ENCODE peak calls at places on chromosomes 3 and 15, in four cellular contexts. F is HepG2, H is WTC11, A is K562. X is an unnamed sample.

GRCh38 chr3:86990734-86991481 is at the start of gene VGLL3:
- DNase-seq in F (no peak), A (no peak), H (peak), X (no peak)

GRCh38 chr3:42275217-42275616 is 9.2 kb upstream of the CCK start:
- DNase-seq in F (no peak), A (no peak), H (no peak), X (no peak)

GRCh38 chr15:37076543-37076942 is 23.8 kb downstream of the MEIS2 start:
- DNase-seq in F (no peak), A (no peak), H (no peak), X (no peak)

GRCh38 chr3:42507751-42508335 is 5.4 kb downstream of the VIPR1 start:
- DNase-seq in H (peak), A (no peak), F (no peak), X (no peak)

GRCh38 chr3:119769394-119770149 is 12.3 kb upstream of the NR1I2 start:
- DNase-seq in A (no peak), H (no peak), F (no peak), X (no peak)

GRCh38 chr15:29018406-29018805 is 132.6 kb downstream of the APBA2 start:
- DNase-seq in H (peak), F (no peak), A (no peak), X (no peak)

GRCh38 chr3:192571197-192571791 is 156.0 kb downstream of the FGF12 start:
- DNase-seq in A (peak), F (no peak), H (no peak), X (no peak)

GRCh38 chr3:120855665-120856437 is 52.2 kb upstream of the STXBP5L start:
- DNase-seq in F (no peak), A (no peak), H (no peak), X (no peak)

GRCh38 chr3:110656394-110656793 is 415.2 kb upstream of the NECTIN3 start:
- DNase-seq in F (no peak), A (no peak), H (no peak), X (no peak)

GRCh38 chr3:140424726-140425125 is 253.1 kb upstream of the TRIM42 start:
- DNase-seq in H (no peak), A (no peak), F (no peak), X (no peak)

GRCh38 chr3:141878812-141879211 is 2.4 kb downstream of the ATP1B3 start:
- DNase-seq in H (no peak), F (no peak), A (no peak), X (no peak)

GRCh38 chr3:172034786-172035685 is 4.3 kb upstream of the FNDC3B start:
- DNase-seq in A (peak), F (no peak), H (peak), X (no peak)

GRCh38 chr3:72549819-72550581 is 298.2 kb downstream of the SHQ1 start:
- DNase-seq in A (peak), H (no peak), F (no peak), X (no peak)

GRCh38 chr3:136862611-136862951 is 573 bp downstream of the NCK1 start:
- DNase-seq in F (peak), A (peak), H (peak), X (no peak)

GRCh38 chr3:177875786-177876476 is 660.3 kb upstream of the KCNMB2 start:
- DNase-seq in A (no peak), H (no peak), F (no peak), X (no peak)

GRCh38 chr3:165641569-165642310 is 195.5 kb downstream of the BCHE start:
- DNase-seq in F (no peak), A (no peak), H (no peak), X (no peak)

GRCh38 chr3:188236241-188236640 is 82.3 kb downstream of the LPP start:
- DNase-seq in F (no peak), A (no peak), H (no peak), X (no peak)

GRCh38 chr3:153901991-153902390 is 219.2 kb upstream of the ARHGEF26 start:
- DNase-seq in F (no peak), H (no peak), A (no peak), X (no peak)

GRCh38 chr3:48573973-48574585 is 10.5 kb upstream of the UCN2 start:
- DNase-seq in H (no peak), A (no peak), F (no peak), X (no peak)

GRCh38 chr15:87144775-87145174 is 1065.1 kb downstream of the AGBL1 start:
- DNase-seq in H (no peak), F (no peak), A (no peak), X (no peak)

GRCh38 chr3:11072631-11073030 is 80.1 kb downstream of the SLC6A1 start:
- DNase-seq in F (no peak), H (no peak), A (no peak), X (no peak)

GRCh38 chr3:155664922-155665695 is 79.8 kb downstream of the PLCH1 start:
- DNase-seq in A (peak), H (no peak), F (peak), X (no peak)

GRCh38 chr3:74267583-74268184 is 346.8 kb downstream of the CNTN3 start:
- DNase-seq in H (peak), A (peak), F (peak), X (no peak)

GRCh38 chr3:142844339-142844977 is 44.4 kb downstream of the PCOLCE2 start:
- DNase-seq in A (peak), F (peak), H (no peak), X (no peak)

GRCh38 chr15:81293728-81294500 is 30.0 kb downstream of the STARD5 start:
- DNase-seq in F (no peak), H (no peak), A (no peak), X (peak)

GRCh38 chr15:29670945-29671307 is 151.3 kb downstream of the TJP1 start:
- DNase-seq in H (no peak), A (no peak), F (peak), X (no peak)

GRCh38 chr15:63044645-63045437 is 2.3 kb downstream of the TPM1 start:
- DNase-seq in H (no peak), F (no peak), A (no peak), X (no peak)

GRCh38 chr3:29099296-29099695 is 181.6 kb upstream of the RBMS3 start:
- DNase-seq in F (no peak), A (no peak), H (no peak), X (no peak)

GRCh38 chr3:10470666-10471336 is 34.6 kb downstream of the ATP2B2 start:
- DNase-seq in F (peak), H (peak), A (peak), X (no peak)

GRCh38 chr15:48913141-48913540 is 35.2 kb downstream of the EID1 start:
- DNase-seq in F (no peak), A (peak), H (no peak), X (no peak)

DNA sequence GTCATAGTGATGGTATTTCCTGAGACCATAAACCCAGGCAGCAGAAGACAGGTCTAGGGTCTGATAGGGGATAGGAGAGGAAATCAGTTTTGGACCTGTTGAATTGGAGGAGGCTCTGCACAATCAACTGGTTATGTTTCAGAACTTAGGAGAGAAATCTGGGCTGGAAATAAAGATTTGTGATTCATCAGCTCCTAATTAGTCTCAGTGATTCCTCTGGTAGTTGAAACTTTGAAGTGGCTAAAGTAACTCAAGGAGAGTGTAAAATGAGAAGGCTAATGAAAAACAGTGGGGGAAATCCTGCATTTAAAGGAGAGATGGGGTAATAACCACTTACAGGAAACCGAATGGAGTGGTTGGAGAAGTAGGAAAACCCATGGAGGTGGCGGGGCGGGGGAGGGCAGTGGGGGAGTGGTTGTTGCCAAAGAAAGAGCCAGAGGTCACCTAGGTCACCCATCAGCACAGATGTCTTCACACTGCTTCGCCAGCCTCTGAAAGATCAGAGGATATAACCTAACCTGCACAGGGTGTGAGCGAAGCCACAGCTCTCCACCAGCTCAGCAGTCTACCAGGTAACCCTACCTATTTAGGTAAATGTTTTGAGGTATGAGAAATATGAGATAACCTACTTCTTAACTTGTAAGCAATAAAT is 32.6 kb downstream of the MAP2K5 start:
- DNase-seq in F (no peak), H (peak), A (peak), X (no peak)
- TF ChIP-seq CBFB in F (no peak), H (no peak), A (no peak), X (no peak)

GRCh38 chr3:127161236-127161635 is 31.7 kb upstream of the PRR23E start:
- DNase-seq in A (no peak), H (no peak), F (no peak), X (no peak)
- TF ChIP-seq MAX in A (no peak), H (no peak), F (no peak), X (no peak)

DNA sequence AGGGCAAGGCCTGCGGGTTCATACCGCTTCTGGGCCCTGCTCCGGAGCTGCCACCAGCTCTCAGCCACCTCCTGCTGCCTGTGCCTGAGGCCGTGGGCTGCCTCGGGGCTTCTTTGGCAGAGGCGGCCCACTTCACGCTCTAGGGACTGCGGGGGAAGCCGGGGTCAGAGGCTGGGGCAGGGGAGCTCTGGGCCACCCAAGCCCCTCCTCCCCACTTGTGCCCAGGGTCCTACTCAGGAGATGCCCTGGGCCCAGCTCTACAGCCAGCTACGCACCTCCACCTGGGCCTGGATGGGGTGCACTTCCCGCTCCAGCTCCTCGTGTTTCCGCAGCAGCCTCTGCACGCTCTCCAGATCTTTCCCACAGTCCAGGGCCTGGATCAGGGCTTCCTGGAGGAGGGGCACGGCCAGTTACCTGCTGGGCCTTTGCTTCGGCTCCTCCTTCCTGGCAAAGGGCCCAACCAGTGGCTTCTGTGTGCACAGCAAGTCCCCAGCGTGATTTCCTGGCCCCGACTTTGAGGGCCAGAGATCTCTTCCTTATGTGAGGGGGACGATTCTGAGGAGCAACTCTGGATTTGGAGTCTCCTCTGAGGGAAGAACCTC is 24.0 kb downstream of the PLA2G4B start:
- DNase-seq in H (peak), A (no peak), F (peak), X (no peak)
- TF ChIP-seq CBFB in H (no peak), A (no peak), F (no peak), X (no peak)

GRCh38 chr3:151198849-151199248 is 4.2 kb downstream of the GPR171 start:
- DNase-seq in H (no peak), F (no peak), A (no peak), X (no peak)

GRCh38 chr3:151201046-151201730 is 1.8 kb downstream of the GPR171 start:
- DNase-seq in F (no peak), H (no peak), A (no peak), X (no peak)

GRCh38 chr3:151199569-151200438 is 3.2 kb downstream of the GPR171 start:
- DNase-seq in A (no peak), F (no peak), H (no peak), X (no peak)

GRCh38 chr3:151197981-151198767 is 4.8 kb downstream of the GPR171 start:
- DNase-seq in F (peak), A (no peak), H (no peak), X (no peak)

DNA sequence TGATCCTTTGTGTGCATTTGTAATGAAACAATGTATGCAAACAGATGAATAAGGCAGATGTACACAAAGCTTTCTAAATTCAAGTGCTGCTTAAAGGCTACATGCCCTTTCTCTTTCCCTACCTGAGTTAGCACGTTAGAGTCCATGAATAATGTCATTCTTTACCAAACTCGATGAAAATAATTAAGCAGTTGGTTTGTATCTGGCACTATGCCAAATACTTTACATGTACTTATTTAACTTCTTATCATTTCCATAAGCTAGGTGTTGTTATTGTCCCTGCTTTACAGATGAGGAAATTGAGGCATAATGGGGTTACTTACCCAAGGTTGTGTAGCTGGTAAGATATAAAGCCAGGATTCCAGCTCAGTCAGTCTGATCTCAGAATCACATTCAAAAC is 2.4 kb downstream of the GPR171 start:
- DNase-seq in A (no peak), F (no peak), H (no peak), X (no peak)
- TF ChIP-seq MAX in A (no peak), F (no peak), H (no peak), X (no peak)

GRCh38 chr3:129938140-129938930 is 36.2 kb upstream of the TRH start:
- DNase-seq in A (no peak), H (no peak), F (no peak), X (no peak)

GRCh38 chr3:129934234-129935123 is 40.0 kb upstream of the TRH start:
- DNase-seq in F (peak), H (peak), A (peak), X (no peak)

GRCh38 chr3:129933471-129933870 is 40.0 kb upstream of the TMCC1 start:
- DNase-seq in A (no peak), H (no peak), F (no peak), X (no peak)

GRCh38 chr3:129937717-129938116 is 36.8 kb upstream of the TRH start:
- DNase-seq in A (no peak), H (peak), F (peak), X (no peak)

DNA sequence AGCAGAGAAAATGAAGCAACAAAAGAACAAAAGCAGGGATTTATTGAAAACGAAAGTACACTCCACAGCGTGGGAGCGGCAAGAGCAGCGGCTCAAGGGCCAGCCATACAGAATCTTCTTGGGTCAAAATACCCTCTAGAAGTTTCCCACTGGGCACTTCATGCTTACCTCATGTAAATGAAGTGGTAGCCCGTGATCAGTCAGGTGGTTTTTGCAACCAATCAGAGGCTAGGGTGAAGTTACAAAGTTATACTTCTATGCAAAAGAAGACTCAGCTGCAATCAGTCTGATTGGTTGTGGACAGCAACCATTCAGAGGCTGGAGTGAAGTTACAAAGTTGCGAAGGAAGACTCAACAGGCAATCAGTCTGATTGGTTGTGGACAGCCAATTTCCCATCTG is 37.8 kb upstream of the TRH start:
- DNase-seq in H (no peak), F (peak), A (peak), X (no peak)
- TF ChIP-seq CBFB in H (no peak), F (no peak), A (no peak), X (no peak)

GRCh38 chr3:115280531-115280930 is 133.4 kb upstream of the ZBTB20 start:
- DNase-seq in H (no peak), F (no peak), A (no peak), X (no peak)

GRCh38 chr3:115285001-115285400 is 137.9 kb upstream of the ZBTB20 start:
- DNase-seq in F (no peak), H (no peak), A (no peak), X (no peak)

GRCh38 chr3:115279939-115280338 is 132.9 kb upstream of the ZBTB20 start:
- DNase-seq in F (no peak), A (no peak), H (no peak), X (no peak)

GRCh38 chr3:115286529-115287197 is 139.6 kb upstream of the ZBTB20 start:
- DNase-seq in F (no peak), H (no peak), A (no peak), X (no peak)

GRCh38 chr3:115281697-115282685 is 134.9 kb upstream of the ZBTB20 start:
- DNase-seq in A (no peak), H (no peak), F (no peak), X (no peak)
- TF ChIP-seq MAX in A (no peak), H (no peak), F (no peak), X (no peak)

DNA sequence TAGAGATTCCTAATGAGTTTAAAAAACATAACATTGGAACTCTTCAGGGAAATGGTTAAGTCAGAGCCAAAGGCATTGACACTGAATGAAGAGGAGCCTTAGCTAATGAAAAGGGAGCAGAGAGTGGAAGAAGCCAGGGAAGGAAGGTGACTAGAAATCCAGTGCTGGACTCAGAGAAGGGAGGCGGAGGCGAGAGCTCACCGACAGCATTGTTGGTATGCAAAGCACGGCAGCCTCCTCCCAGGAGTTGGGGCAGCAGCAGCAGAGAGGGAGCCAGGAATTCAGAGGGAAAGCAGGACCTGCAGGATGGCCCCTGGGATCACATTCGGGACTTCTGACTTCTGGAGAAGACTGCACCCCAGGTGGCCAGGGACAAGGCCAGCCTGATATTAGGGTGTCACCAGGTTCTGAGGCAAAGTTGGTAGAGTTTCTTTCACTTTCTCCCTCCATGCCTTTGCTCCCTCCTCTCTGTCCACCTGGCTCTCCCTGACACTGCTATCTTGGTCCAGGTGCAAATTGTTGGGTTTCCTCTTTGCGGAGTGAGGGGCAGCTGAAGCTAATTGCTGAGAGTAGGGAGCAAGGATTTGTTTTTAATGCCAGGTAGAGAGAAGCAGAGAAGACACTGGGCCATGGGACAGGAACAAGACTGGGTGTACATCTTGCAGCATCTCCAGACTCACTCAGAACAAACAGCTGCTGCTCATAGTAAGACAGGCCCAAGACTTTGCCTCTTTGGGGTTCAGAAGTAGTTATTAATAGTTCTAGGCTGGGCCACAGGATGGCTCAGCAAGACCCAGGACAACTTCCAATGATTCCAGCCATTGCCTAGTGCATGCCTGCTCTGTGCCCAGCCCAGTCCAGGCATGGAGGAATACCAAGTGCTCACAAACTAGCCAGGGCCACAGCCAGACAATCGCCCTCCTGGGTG is 157.9 kb downstream of the TLE3 start:
- DNase-seq in F (no peak), A (no peak), H (peak), X (no peak)
- TF ChIP-seq CBFB in F (no peak), A (no peak), H (no peak), X (no peak)

DNA sequence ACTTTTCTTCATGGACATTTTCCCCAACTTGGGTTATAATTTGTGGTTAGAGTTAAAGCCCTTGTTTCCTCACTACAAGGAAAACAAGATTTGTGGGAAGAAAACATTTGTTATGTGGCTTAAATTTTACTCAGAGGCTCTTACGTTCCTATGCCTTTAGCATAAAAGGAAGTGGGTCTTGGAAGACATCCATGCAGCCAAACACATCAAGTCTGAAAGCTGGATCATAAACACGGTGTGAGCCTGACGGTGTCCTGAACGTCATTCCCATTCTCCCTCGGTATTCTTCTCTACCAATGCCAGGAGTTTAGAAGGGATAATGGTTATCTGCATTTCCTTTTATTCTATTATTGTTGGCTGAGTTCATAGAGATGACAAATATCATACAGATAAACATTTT is 519.0 kb downstream of the NR2F2 start:
- DNase-seq in H (no peak), A (no peak), F (no peak), X (no peak)
- TF ChIP-seq MAX in H (no peak), A (no peak), F (no peak), X (no peak)